ENCODE peak calls at places on chromosome 14, in seven cellular contexts. J, N, A, D, S, G and R are unnamed samples.

GRCh38 chr14:38931969-38932652 is 170.9 kb downstream of the SEC23A start:
- DNase-seq in J (no peak), N (no peak), A (no peak), D (no peak), S (no peak), G (no peak), R (no peak)

GRCh38 chr14:96754845-96755184 is 42.4 kb upstream of the VRK1 start:
- DNase-seq in J (no peak), N (peak; percentile 99), A (no peak), D (peak; percentile 11), S (no peak), G (no peak), R (peak; percentile 100)

GRCh38 chr14:65045691-65046090 is 56.6 kb downstream of the MAX start:
- DNase-seq in J (no peak), N (no peak), A (no peak), D (no peak), S (no peak), G (no peak), R (no peak)

GRCh38 chr14:39396448-39396847 is 35.8 kb downstream of the FBXO33 start:
- DNase-seq in J (no peak), N (no peak), A (peak; percentile 50), D (no peak), S (peak; percentile 66), G (no peak), R (no peak)

GRCh38 chr14:88551936-88552565 is 2.8 kb downstream of the PTPN21 start:
- DNase-seq in J (no peak), N (no peak), A (no peak), D (peak; percentile 49), S (peak; percentile 38), G (no peak), R (no peak)

GRCh38 chr14:95025941-95026340 is 131.4 kb downstream of the DICER1 start:
- DNase-seq in J (no peak), N (no peak), A (no peak), D (no peak), S (no peak), G (no peak), R (no peak)

GRCh38 chr14:95064734-95065133 is 92.6 kb downstream of the DICER1 start:
- DNase-seq in J (no peak), N (no peak), A (no peak), D (no peak), S (no peak), G (no peak), R (no peak)

GRCh38 chr14:100657780-100658513 is 68.7 kb upstream of the DLK1 start:
- DNase-seq in J (no peak), N (no peak), A (no peak), D (no peak), S (no peak), G (no peak), R (no peak)

GRCh38 chr14:75453817-75454434 is 26.1 kb downstream of the JDP2 start:
- DNase-seq in J (no peak), N (no peak), A (peak; percentile 31), D (no peak), S (no peak), G (no peak), R (no peak)

GRCh38 chr14:85310491-85311272 is 219.3 kb upstream of the FLRT2 start:
- DNase-seq in J (no peak), N (no peak), A (no peak), D (no peak), S (no peak), G (no peak), R (no peak)

GRCh38 chr14:67622675-67623074 is 3.0 kb downstream of the ARG2 start:
- DNase-seq in J (no peak), N (no peak), A (peak; percentile 28), D (peak; percentile 49), S (peak; percentile 90), G (no peak), R (no peak)

GRCh38 chr14:65815127-65815526 is 402.6 kb downstream of the FUT8 start:
- DNase-seq in J (no peak), N (no peak), A (no peak), D (no peak), S (no peak), G (no peak), R (no peak)

GRCh38 chr14:95553141-95553540 is 18.3 kb downstream of the GLRX5 start:
- DNase-seq in J (no peak), N (no peak), A (no peak), D (no peak), S (no peak), G (no peak), R (no peak)

GRCh38 chr14:100680439-100681051 is 46.1 kb upstream of the DLK1 start:
- DNase-seq in J (no peak), N (no peak), A (no peak), D (no peak), S (no peak), G (no peak), R (no peak)

GRCh38 chr14:76918176-76918750 is 92.1 kb downstream of the LRRC74A start:
- DNase-seq in J (no peak), N (peak; percentile 84), A (peak; percentile 50), D (no peak), S (peak; percentile 87), G (no peak), R (no peak)

GRCh38 chr14:106488293-106488692 is 961.9 kb downstream of the TMEM121 start:
- DNase-seq in J (no peak), N (no peak), A (no peak), D (no peak), S (no peak), G (no peak), R (no peak)

GRCh38 chr14:50984061-50984710 is 39.9 kb upstream of the PYGL start:
- DNase-seq in J (no peak), N (no peak), A (no peak), D (no peak), S (no peak), G (no peak), R (no peak)

GRCh38 chr14:29810657-29811056 is 117.0 kb downstream of the PRKD1 start:
- DNase-seq in J (no peak), N (peak; percentile 28), A (no peak), D (peak; percentile 24), S (no peak), G (no peak), R (no peak)

GRCh38 chr14:92494512-92494911 is 19.1 kb upstream of the RIN3 start:
- DNase-seq in J (no peak), N (no peak), A (peak; percentile 70), D (no peak), S (no peak), G (no peak), R (no peak)

GRCh38 chr14:77004711-77005460 is 23.6 kb downstream of the IRF2BPL start:
- DNase-seq in J (no peak), N (no peak), A (peak; percentile 37), D (no peak), S (peak; percentile 23), G (no peak), R (no peak)

GRCh38 chr14:74221741-74222140 is 17.5 kb upstream of the VSX2 start:
- DNase-seq in J (no peak), N (no peak), A (no peak), D (no peak), S (no peak), G (no peak), R (peak; percentile 39)

GRCh38 chr14:104383931-104384775 is 195.4 kb upstream of the C14orf180 start:
- DNase-seq in J (no peak), N (peak; percentile 99), A (no peak), D (no peak), S (no peak), G (no peak), R (peak; percentile 53)

GRCh38 chr14:54662491-54663116 is 95.7 kb downstream of the SAMD4A start:
- DNase-seq in J (no peak), N (no peak), A (no peak), D (no peak), S (no peak), G (no peak), R (no peak)

GRCh38 chr14:65187421-65188049 is 85.2 kb upstream of the MAX start:
- DNase-seq in J (no peak), N (no peak), A (no peak), D (no peak), S (no peak), G (no peak), R (no peak)

GRCh38 chr14:51865953-51866747 is 5.7 kb downstream of the GNG2 start:
- DNase-seq in J (no peak), N (no peak), A (no peak), D (no peak), S (no peak), G (peak; percentile 32), R (no peak)

GRCh38 chr14:103089386-103090335 is 4.9 kb upstream of the EXOC3L4 start:
- DNase-seq in J (no peak), N (no peak), A (no peak), D (no peak), S (no peak), G (no peak), R (no peak)

GRCh38 chr14:105882626-105883025 is 356.2 kb downstream of the TMEM121 start:
- DNase-seq in J (no peak), N (no peak), A (no peak), D (no peak), S (no peak), G (no peak), R (no peak)

GRCh38 chr14:20684662-20685456 is 499 bp downstream of the RNASE4 start:
- DNase-seq in J (peak; percentile 42), N (no peak), A (peak; percentile 33), D (no peak), S (peak; percentile 64), G (no peak), R (no peak)

GRCh38 chr14:21852061-21852664 is 178.5 kb upstream of the OR4E1 start:
- DNase-seq in J (peak; percentile 16), N (no peak), A (peak; percentile 17), D (peak; percentile 70), S (peak; percentile 27), G (peak; percentile 31), R (no peak)

GRCh38 chr14:55954108-55954507 is 164.1 kb upstream of the PELI2 start:
- DNase-seq in J (no peak), N (no peak), A (peak; percentile 64), D (no peak), S (no peak), G (no peak), R (no peak)

GRCh38 chr14:75926431-75926830 is 55.4 kb downstream of the TGFB3 start:
- DNase-seq in J (no peak), N (no peak), A (no peak), D (no peak), S (no peak), G (no peak), R (no peak)

GRCh38 chr14:76965232-76965631 is 63.3 kb downstream of the IRF2BPL start:
- DNase-seq in J (no peak), N (no peak), A (no peak), D (no peak), S (no peak), G (no peak), R (no peak)

GRCh38 chr14:22752422-22752821 is 14.1 kb upstream of the OXA1L start:
- DNase-seq in J (no peak), N (no peak), A (no peak), D (no peak), S (no peak), G (no peak), R (no peak)

GRCh38 chr14:53695692-53696091 is 260.9 kb downstream of the BMP4 start:
- DNase-seq in J (no peak), N (no peak), A (no peak), D (no peak), S (no peak), G (no peak), R (no peak)

GRCh38 chr14:65206448-65207096 is 104.3 kb upstream of the MAX start:
- DNase-seq in J (no peak), N (no peak), A (peak; percentile 92), D (no peak), S (peak; percentile 80), G (no peak), R (no peak)

GRCh38 chr14:76413106-76413961 is 37.4 kb downstream of the ESRRB start:
- DNase-seq in J (no peak), N (no peak), A (no peak), D (no peak), S (no peak), G (no peak), R (no peak)

GRCh38 chr14:81169711-81170103 is 51.1 kb downstream of the GTF2A1 start:
- DNase-seq in J (no peak), N (no peak), A (peak; percentile 64), D (peak; percentile 70), S (no peak), G (peak; percentile 5), R (no peak)

GRCh38 chr14:83164016-83164415 is 1630.4 kb upstream of the SEL1L start:
- DNase-seq in J (no peak), N (no peak), A (no peak), D (no peak), S (peak; percentile 7), G (no peak), R (no peak)